ENCODE peak calls at places on chromosomes 5 and 9, in eight cellular contexts. T is CD8-positive, alpha-beta T cell; K is pons; V is GM18507; U is NCI-H446; X is renal cortical epithelial cell; D is HFF-Myc; J is H4. N is an unnamed sample.

GRCh38 chr5:8413975-8414374 is 545.0 kb downstream of the MTRR start:
- DNase-seq in T (no peak), K (no peak), V (no peak), U (no peak), X (no peak), D (no peak), J (no peak), N (no peak)

GRCh38 chr5:143676794-143677193 is 135.2 kb upstream of the HMHB1 start:
- DNase-seq in T (no peak), K (no peak), V (no peak), U (peak), X (no peak), D (no peak), J (no peak), N (no peak)

GRCh38 chr5:157172408-157172807 is 6.3 kb upstream of the GARIN3 start:
- DNase-seq in T (no peak), K (no peak), V (peak), U (no peak), X (no peak), D (no peak), J (no peak), N (no peak)

GRCh38 chr5:173963867-173964429 is 25.0 kb upstream of the C5orf47 start:
- DNase-seq in T (no peak), K (no peak), V (no peak), U (no peak), X (no peak), D (no peak), J (no peak), N (no peak)

GRCh38 chr9:122122903-122123632 is 30.0 kb upstream of the TTLL11 start:
- DNase-seq in T (peak), K (peak), V (peak), U (peak), X (peak), D (peak), J (peak), N (peak)

GRCh38 chr9:109497193-109498165 is 628 bp downstream of the PTPN3 start:
- DNase-seq in T (no peak), K (no peak), V (no peak), U (no peak), X (peak), D (no peak), J (no peak), N (no peak)

GRCh38 chr5:137305971-137306592 is 193.0 kb downstream of the SPOCK1 start:
- DNase-seq in T (no peak), K (no peak), V (no peak), U (no peak), X (no peak), D (no peak), J (no peak), N (no peak)

GRCh38 chr9:70340572-70340971 is 73.9 kb downstream of the KLF9 start:
- DNase-seq in T (no peak), K (peak), V (no peak), U (peak), X (peak), D (no peak), J (peak), N (peak)

GRCh38 chr9:71920456-71921189 is 9.2 kb downstream of the C9orf85 start:
- DNase-seq in T (no peak), K (no peak), V (no peak), U (no peak), X (no peak), D (no peak), J (no peak), N (no peak)

GRCh38 chr9:92455217-92455616 is 27.1 kb downstream of the ASPN start:
- DNase-seq in T (no peak), K (no peak), V (no peak), U (no peak), X (peak), D (no peak), J (no peak), N (no peak)

GRCh38 chr5:81838307-81838906 is 87.5 kb upstream of the SSBP2 start:
- DNase-seq in T (no peak), K (peak), V (no peak), U (peak), X (peak), D (no peak), J (peak), N (no peak)

GRCh38 chr5:33852327-33852726 is 39.5 kb downstream of the ADAMTS12 start:
- DNase-seq in T (no peak), K (no peak), V (no peak), U (no peak), X (no peak), D (no peak), J (no peak), N (no peak)

GRCh38 chr5:912356-913091 is 19.8 kb downstream of the TRIP13 start:
- DNase-seq in T (peak), K (no peak), V (no peak), U (no peak), X (peak), D (peak), J (peak), N (no peak)

GRCh38 chr5:133240425-133241091 is 188.7 kb downstream of the HSPA4 start:
- DNase-seq in T (no peak), K (no peak), V (peak), U (no peak), X (peak), D (peak), J (peak), N (peak)

GRCh38 chr5:154840435-154841272 is 9.7 kb downstream of the FAXDC2 start:
- DNase-seq in T (no peak), K (no peak), V (no peak), U (no peak), X (no peak), D (no peak), J (no peak), N (no peak)

GRCh38 chr9:134548185-134548584 is 93.4 kb upstream of the COL5A1 start:
- DNase-seq in T (no peak), K (no peak), V (no peak), U (no peak), X (no peak), D (no peak), J (no peak), N (no peak)

GRCh38 chr5:179679014-179679674 is 1.7 kb downstream of the CBY3 start:
- DNase-seq in T (peak), K (peak), V (no peak), U (peak), X (peak), D (peak), J (no peak), N (peak)